ENCODE peak calls at places on chromosomes 6 and 20, in nine cellular contexts. J is transverse colon, R is aorta, U is mammary epithelial cell, O is pancreas, D is heart left ventricle, F is A549, C is right cardiac atrium, W is heart right ventricle. T is an unnamed sample.

GRCh38 chr6:8589941-8590676 is 154.8 kb upstream of the SLC35B3 start:
- DNase-seq in U (no peak), D (no peak), C (no peak), R (no peak), W (no peak), J (no peak), F (peak), O (no peak), T (peak)

GRCh38 chr6:99588618-99589289 is 17.9 kb upstream of the PRDM13 start:
- DNase-seq in O (peak), U (peak), D (peak), J (peak), C (peak), F (peak), W (peak), R (peak), T (no peak)

GRCh38 chr6:100554228-100554627 is 89.5 kb upstream of the SIM1 start:
- DNase-seq in J (no peak), O (no peak), C (no peak), R (no peak), F (no peak), U (no peak), D (no peak), W (no peak), T (no peak)

GRCh38 chr20:53602661-53603060 is 9.0 kb upstream of the ZNF217 start:
- DNase-seq in U (no peak), D (no peak), C (no peak), J (no peak), F (no peak), R (no peak), W (no peak), O (no peak), T (no peak)

GRCh38 chr20:58701431-58702160 is 9.0 kb downstream of the NPEPL1 start:
- DNase-seq in R (peak), U (no peak), C (no peak), W (no peak), F (no peak), O (peak), J (peak), D (no peak), T (no peak)

GRCh38 chr6:56865081-56865875 is 89.6 kb upstream of the BEND6 start:
- DNase-seq in R (no peak), D (no peak), U (peak), O (no peak), C (no peak), F (no peak), J (no peak), W (no peak), T (no peak)

GRCh38 chr6:135667694-135668455 is 170.3 kb upstream of the AHI1 start:
- DNase-seq in J (no peak), F (peak), D (peak), R (no peak), U (peak), O (no peak), C (peak), W (peak), T (no peak)

GRCh38 chr6:71459162-71459561 is 170.6 kb downstream of the OGFRL1 start:
- DNase-seq in W (no peak), U (no peak), C (no peak), J (no peak), D (no peak), O (no peak), R (no peak), F (no peak), T (no peak)

GRCh38 chr6:29909995-29910394 is 32.3 kb upstream of the HLA-A start:
- DNase-seq in D (no peak), J (no peak), F (no peak), U (peak), C (no peak), O (no peak), R (no peak), W (no peak), T (no peak)

GRCh38 chr6:116363759-116364158 is 7.0 kb upstream of the DSE start:
- DNase-seq in C (no peak), W (no peak), O (no peak), J (no peak), D (no peak), R (no peak), U (no peak), F (no peak), T (no peak)

GRCh38 chr20:4090756-4091331 is 75.5 kb upstream of the RNF24 start:
- DNase-seq in C (no peak), R (no peak), F (peak), D (no peak), U (peak), J (no peak), W (no peak), O (no peak), T (no peak)

GRCh38 chr20:19047040-19047950 is 165.1 kb upstream of the SLC24A3 start:
- DNase-seq in C (peak), D (peak), W (peak), R (peak), J (peak), U (peak), O (no peak), F (no peak), T (no peak)

GRCh38 chr6:82988904-82989303 is 76.7 kb downstream of the UBE3D start:
- DNase-seq in U (no peak), R (no peak), C (no peak), O (no peak), F (no peak), W (no peak), D (no peak), J (no peak), T (no peak)

GRCh38 chr6:4740032-4740431 is 36.2 kb upstream of the CDYL start:
- DNase-seq in U (no peak), J (no peak), F (no peak), O (no peak), R (no peak), W (no peak), C (no peak), D (no peak), T (no peak)

GRCh38 chr6:44302856-44303255 is 10.3 kb downstream of the AARS2 start:
- DNase-seq in R (peak), W (no peak), J (no peak), C (no peak), D (no peak), F (no peak), O (no peak), U (no peak), T (no peak)

GRCh38 chr6:1267057-1267732 is 44.7 kb upstream of the FOXQ1 start:
- DNase-seq in C (no peak), J (no peak), F (peak), O (no peak), D (no peak), W (no peak), U (peak), R (no peak), T (no peak)

GRCh38 chr6:72084992-72085569 is 198.7 kb downstream of the RIMS1 start:
- DNase-seq in U (no peak), R (no peak), C (no peak), W (no peak), D (no peak), J (no peak), O (no peak), F (no peak), T (no peak)

GRCh38 chr20:52923123-52923543 is 49.0 kb upstream of the TSHZ2 start:
- DNase-seq in C (no peak), R (no peak), W (no peak), O (no peak), U (peak), D (no peak), J (no peak), F (no peak), T (no peak)

GRCh38 chr6:42042108-42042507 is 8.2 kb upstream of the TAF8 start:
- DNase-seq in U (no peak), D (no peak), W (no peak), O (no peak), J (no peak), F (no peak), R (no peak), C (no peak), T (no peak)

GRCh38 chr20:32009564-32009963 is 674 bp upstream of the CCM2L start:
- DNase-seq in J (no peak), D (no peak), O (no peak), C (no peak), F (no peak), W (no peak), R (no peak), U (no peak), T (no peak)

GRCh38 chr20:22866757-22867425 is 168.2 kb upstream of the SSTR4 start:
- DNase-seq in O (no peak), C (no peak), R (no peak), W (no peak), D (no peak), J (no peak), U (no peak), F (peak), T (no peak)

GRCh38 chr20:49281059-49281912 is 3.4 kb upstream of the ZNFX1 start:
- DNase-seq in U (no peak), J (no peak), R (no peak), W (no peak), O (no peak), D (no peak), F (peak), C (no peak), T (no peak)

GRCh38 chr6:64310214-64310613 is 674.6 kb downstream of the PHF3 start:
- DNase-seq in O (no peak), C (no peak), F (no peak), U (no peak), J (no peak), D (no peak), W (no peak), R (no peak), T (no peak)

GRCh38 chr6:22332726-22333125 is 35.9 kb upstream of the PRL start:
- DNase-seq in D (no peak), C (no peak), R (no peak), O (no peak), U (no peak), J (no peak), F (no peak), W (no peak), T (no peak)

GRCh38 chr6:94372229-94372628 is 952.9 kb upstream of the EPHA7 start:
- DNase-seq in C (no peak), O (no peak), F (no peak), D (no peak), W (no peak), R (no peak), U (no peak), J (no peak), T (no peak)

GRCh38 chr20:36082516-36082915 is 72.0 kb upstream of the EPB41L1 start:
- DNase-seq in J (no peak), W (no peak), D (no peak), R (no peak), O (no peak), F (peak), C (no peak), U (no peak), T (no peak)

GRCh38 chr6:16712931-16713484 is 48.3 kb downstream of the ATXN1 start:
- DNase-seq in D (peak), U (peak), C (peak), J (peak), O (no peak), R (peak), W (peak), F (peak), T (no peak)

GRCh38 chr6:26270121-26270861 is 94.7 kb upstream of the BTN3A2 start:
- DNase-seq in U (no peak), W (no peak), F (no peak), C (no peak), D (no peak), O (no peak), J (no peak), R (no peak), T (no peak)

GRCh38 chr6:164563866-164564265 is 745.5 kb downstream of the C6orf118 start:
- DNase-seq in D (no peak), R (no peak), C (no peak), J (no peak), U (no peak), W (no peak), O (no peak), F (no peak), T (no peak)

GRCh38 chr6:170108890-170109587 is 181.8 kb downstream of the DLL1 start:
- DNase-seq in R (peak), F (no peak), D (peak), U (no peak), J (no peak), C (no peak), W (peak), O (no peak), T (no peak)

GRCh38 chr6:158286413-158286812 is 25.9 kb upstream of the TULP4 start:
- DNase-seq in F (no peak), J (no peak), W (no peak), C (no peak), R (no peak), D (no peak), O (no peak), U (peak), T (no peak)

GRCh38 chr6:77457720-77458349 is 5.5 kb downstream of the HTR1B start:
- DNase-seq in C (peak), O (no peak), F (peak), D (peak), J (peak), W (peak), R (peak), U (peak), T (no peak)

GRCh38 chr6:11009353-11009752 is 34.8 kb downstream of the ELOVL2 start:
- DNase-seq in D (no peak), C (no peak), O (no peak), R (no peak), U (peak), F (peak), J (no peak), W (no peak), T (no peak)

GRCh38 chr6:156017838-156018237 is 562.2 kb upstream of the NOX3 start:
- DNase-seq in W (no peak), D (no peak), F (no peak), O (no peak), C (no peak), R (no peak), J (no peak), U (no peak), T (no peak)

GRCh38 chr6:3517350-3517749 is 60.5 kb upstream of the SLC22A23 start:
- DNase-seq in F (peak), W (no peak), U (peak), R (no peak), C (no peak), J (no peak), D (no peak), O (no peak), T (no peak)

GRCh38 chr20:34834459-34834893 is 9.0 kb upstream of the NCOA6 start:
- DNase-seq in F (peak), W (no peak), R (no peak), D (no peak), O (no peak), U (peak), C (no peak), J (no peak), T (no peak)

GRCh38 chr6:10968776-10969175 is 75.3 kb downstream of the ELOVL2 start:
- DNase-seq in D (no peak), O (no peak), F (no peak), W (no peak), J (no peak), R (no peak), U (no peak), C (no peak), T (no peak)

GRCh38 chr20:49160057-49160929 is 27.8 kb downstream of the STAU1 start:
- DNase-seq in W (no peak), U (no peak), C (no peak), R (no peak), D (no peak), F (no peak), J (no peak), O (no peak), T (no peak)

GRCh38 chr6:90859612-90860011 is 272.7 kb upstream of the MAP3K7 start:
- DNase-seq in J (no peak), F (peak), D (no peak), O (no peak), C (no peak), U (no peak), R (no peak), W (no peak), T (no peak)

GRCh38 chr6:111600154-111600553 is 5.5 kb downstream of the TRAF3IP2 start:
- DNase-seq in W (no peak), F (no peak), O (no peak), C (no peak), R (no peak), D (no peak), U (no peak), J (no peak), T (no peak)

GRCh38 chr6:111598211-111598610 is 7.5 kb downstream of the TRAF3IP2 start:
- DNase-seq in J (no peak), F (no peak), O (no peak), C (no peak), D (no peak), R (no peak), U (no peak), W (no peak), T (no peak)

GRCh38 chr6:111597687-111598086 is 8.0 kb downstream of the TRAF3IP2 start:
- DNase-seq in C (no peak), W (no peak), U (no peak), D (no peak), O (no peak), R (no peak), J (peak), F (no peak), T (no peak)

GRCh38 chr6:111600588-111601440 is 4.9 kb downstream of the TRAF3IP2 start:
- DNase-seq in R (no peak), W (no peak), D (no peak), U (no peak), J (no peak), C (no peak), F (no peak), O (no peak), T (no peak)

DNA sequence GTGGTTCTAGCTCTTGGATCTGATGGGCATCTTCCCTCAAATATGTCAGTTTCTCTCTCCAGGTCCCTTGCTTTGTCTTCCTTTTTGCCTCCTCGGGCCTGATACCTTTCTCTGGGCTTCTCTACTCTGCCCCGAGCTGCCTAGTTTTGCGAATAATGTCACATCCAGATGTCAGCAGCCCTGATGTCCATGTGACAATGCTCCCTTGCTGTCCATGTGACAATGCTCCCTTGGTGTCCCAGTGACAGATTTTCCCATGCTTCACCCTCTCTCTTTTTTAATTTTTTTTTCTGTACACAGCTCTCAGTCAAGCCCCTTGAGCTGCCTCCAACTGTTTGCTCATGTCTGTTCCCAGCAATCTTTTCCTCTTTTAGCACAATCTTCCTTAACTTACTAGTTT is 6.4 kb downstream of the TRAF3IP2 start:
- DNase-seq in D (peak), R (no peak), F (no peak), O (no peak), C (no peak), J (no peak), W (peak), U (no peak), T (no peak)
- H3K27ac ChIP-seq in D (peak), R (no peak), F (no peak), O (no peak), C (peak), J (peak), W (peak), U (no peak), T (no peak)

GRCh38 chr6:151113641-151114040 is 126.1 kb upstream of the AKAP12 start:
- DNase-seq in U (no peak), J (no peak), C (no peak), O (no peak), W (no peak), F (no peak), D (no peak), R (no peak), T (no peak)

GRCh38 chr6:151109361-151109760 is 130.4 kb upstream of the AKAP12 start:
- DNase-seq in O (no peak), U (no peak), W (no peak), D (no peak), C (no peak), R (no peak), J (no peak), F (no peak), T (no peak)

GRCh38 chr6:151111670-151112069 is 128.1 kb upstream of the AKAP12 start:
- DNase-seq in C (no peak), R (no peak), F (no peak), D (no peak), U (no peak), O (no peak), J (no peak), W (no peak), T (no peak)

GRCh38 chr6:151108548-151108947 is 131.2 kb upstream of the AKAP12 start:
- DNase-seq in R (no peak), U (no peak), C (no peak), W (no peak), D (no peak), J (no peak), F (no peak), O (no peak), T (no peak)

DNA sequence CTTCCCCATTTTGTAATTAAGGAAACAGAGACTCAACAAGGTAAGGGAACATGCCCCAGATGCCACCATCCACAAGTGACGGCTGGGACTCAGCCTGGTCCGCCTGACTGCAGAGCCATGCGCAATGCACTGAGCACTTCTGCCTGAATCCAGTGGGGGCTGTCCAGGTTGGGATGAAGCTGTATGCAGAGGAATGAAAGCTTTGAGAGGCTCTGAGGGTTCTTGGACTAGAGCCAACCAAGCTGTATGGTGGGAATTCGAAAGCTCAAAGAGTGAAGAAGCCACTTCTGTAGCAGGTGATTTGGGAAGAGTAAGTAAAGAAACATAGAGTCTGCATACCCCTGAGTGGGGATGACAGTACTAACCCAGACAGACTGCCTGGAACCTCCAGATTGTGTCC is 127.6 kb upstream of the AKAP12 start:
- DNase-seq in D (no peak), U (no peak), F (no peak), C (no peak), W (no peak), O (no peak), R (no peak), J (no peak), T (no peak)
- H3K4me3 ChIP-seq in D (no peak), U (no peak), F (no peak), C (no peak), W (no peak), O (no peak), R (no peak), J (no peak), T (no peak)

DNA sequence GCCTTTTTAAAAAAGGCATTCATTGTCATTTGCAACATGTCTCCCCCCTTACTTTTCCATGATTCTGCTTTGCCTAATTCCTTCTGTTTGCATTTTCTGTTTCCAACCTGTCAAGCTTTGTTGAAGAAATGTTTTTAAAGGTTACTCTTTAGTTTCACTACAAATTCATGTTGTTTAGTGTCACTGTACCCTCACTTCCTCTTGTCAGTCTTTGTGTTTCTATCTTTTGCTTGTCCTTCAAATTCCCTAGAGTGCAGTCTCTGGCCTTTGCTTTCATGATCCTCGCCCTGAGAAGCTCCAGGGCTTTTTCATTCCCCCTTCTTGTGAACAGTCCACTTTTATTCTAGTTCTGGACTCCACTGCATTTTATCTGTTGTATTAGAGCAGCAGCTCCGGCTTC is 90.6 kb downstream of the MAP3K4 start:
- DNase-seq in F (no peak), C (no peak), D (no peak), J (no peak), R (no peak), U (no peak), W (no peak), O (no peak), T (no peak)
- H3K27ac ChIP-seq in F (no peak), C (no peak), D (no peak), J (no peak), R (no peak), U (no peak), W (no peak), O (no peak), T (no peak)

DNA sequence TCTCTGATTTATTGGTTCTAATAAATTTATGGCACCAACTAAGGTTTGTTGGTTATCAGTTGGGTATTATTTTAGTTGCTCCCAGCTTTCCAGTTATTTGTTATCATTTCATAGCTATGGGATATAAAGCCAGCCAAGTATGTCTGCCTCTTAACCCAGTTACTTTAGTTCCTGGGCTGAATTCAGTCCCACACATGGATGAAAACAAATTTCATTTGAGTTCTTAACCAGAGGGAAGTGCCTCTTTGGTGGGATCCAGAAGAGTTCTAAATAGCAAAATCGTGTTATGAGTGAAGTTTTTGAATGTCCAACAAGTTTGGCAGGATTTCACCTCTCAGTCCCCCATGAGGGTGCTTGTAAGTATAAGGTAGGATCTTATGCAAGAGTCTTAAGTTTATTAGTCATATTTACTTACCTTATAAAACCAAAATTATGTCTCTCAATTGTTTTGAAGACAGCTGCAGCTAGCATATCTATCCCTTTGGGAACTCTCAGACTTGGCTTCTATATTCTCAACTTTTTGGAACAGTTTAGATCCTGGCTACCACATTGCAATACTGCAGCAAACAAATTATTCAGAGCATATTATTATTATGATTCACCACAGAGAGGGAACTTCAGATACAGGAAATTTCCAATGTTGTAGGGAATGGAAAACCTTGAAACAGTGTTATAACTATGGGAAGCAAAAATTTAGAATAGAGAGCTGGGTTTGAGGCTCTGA is 683.6 kb downstream of the BCKDHB start:
- DNase-seq in J (no peak), C (no peak), U (no peak), W (no peak), D (no peak), R (no peak), O (no peak), F (no peak), T (no peak)
- H3K4me3 ChIP-seq in J (no peak), C (no peak), U (no peak), W (no peak), D (no peak), R (no peak), O (no peak), F (no peak), T (no peak)

T was measured in iPS DF 6.9.